ENCODE peak calls at places on chromosomes 6 and 20, in eight cellular contexts. One of them, this sample, is unnamed. For H3K4me1, the result is how much of the 10 kb centered on the place peaks cover.

GRCh38 chr20:39282619-39283092 is 320.5 kb downstream of the DHX35 start:
- DNase-seq in OCI-LY7: no peak
- DNase-seq in heart left ventricle: no peak
- DNase-seq in GM12878: no peak
- DNase-seq in right lobe of liver: no peak
- DNase-seq in lung: no peak
- DNase-seq in psoas muscle: no peak
- DNase-seq in lower lobe of right lung: no peak
- DNase-seq in this sample: no peak

GRCh38 chr6:142361765-142362540 is 60.1 kb downstream of the ADGRG6 start:
- DNase-seq in OCI-LY7: no peak
- DNase-seq in heart left ventricle: no peak
- DNase-seq in GM12878: no peak
- DNase-seq in right lobe of liver: no peak
- DNase-seq in lung: no peak
- DNase-seq in psoas muscle: no peak
- DNase-seq in lower lobe of right lung: no peak
- DNase-seq in this sample: no peak

GRCh38 chr6:41705996-41706835 is 29.2 kb downstream of the TFEB start:
- DNase-seq in OCI-LY7: peak
- DNase-seq in heart left ventricle: peak
- DNase-seq in GM12878: peak
- DNase-seq in right lobe of liver: peak
- DNase-seq in lung: peak
- DNase-seq in psoas muscle: peak
- DNase-seq in lower lobe of right lung: peak
- DNase-seq in this sample: peak

GRCh38 chr6:20400476-20401402 is 940 bp upstream of the E2F3 start:
- DNase-seq in OCI-LY7: peak
- DNase-seq in heart left ventricle: peak
- DNase-seq in GM12878: no peak
- DNase-seq in right lobe of liver: peak
- DNase-seq in lung: peak
- DNase-seq in psoas muscle: peak
- DNase-seq in lower lobe of right lung: peak
- DNase-seq in this sample: peak

GRCh38 chr6:122704086-122704485 is 75.4 kb upstream of the FABP7 start:
- DNase-seq in OCI-LY7: no peak
- DNase-seq in heart left ventricle: no peak
- DNase-seq in GM12878: no peak
- DNase-seq in right lobe of liver: no peak
- DNase-seq in lung: no peak
- DNase-seq in psoas muscle: no peak
- DNase-seq in lower lobe of right lung: no peak
- DNase-seq in this sample: no peak

GRCh38 chr6:137241481-137242011 is 22.4 kb upstream of the IFNGR1 start:
- DNase-seq in OCI-LY7: no peak
- DNase-seq in heart left ventricle: no peak
- DNase-seq in GM12878: no peak
- DNase-seq in right lobe of liver: no peak
- DNase-seq in lung: no peak
- DNase-seq in psoas muscle: no peak
- DNase-seq in lower lobe of right lung: no peak
- DNase-seq in this sample: no peak

GRCh38 chr20:50546729-50547314 is 36.6 kb downstream of the PTPN1 start:
- DNase-seq in OCI-LY7: peak
- DNase-seq in heart left ventricle: no peak
- DNase-seq in GM12878: no peak
- DNase-seq in right lobe of liver: no peak
- DNase-seq in lung: no peak
- DNase-seq in psoas muscle: no peak
- DNase-seq in lower lobe of right lung: no peak
- DNase-seq in this sample: peak

GRCh38 chr6:12483712-12484111 is 193.6 kb downstream of the EDN1 start:
- DNase-seq in OCI-LY7: peak
- DNase-seq in heart left ventricle: no peak
- DNase-seq in GM12878: peak
- DNase-seq in right lobe of liver: no peak
- DNase-seq in lung: no peak
- DNase-seq in psoas muscle: no peak
- DNase-seq in lower lobe of right lung: no peak
- DNase-seq in this sample: no peak

GRCh38 chr6:25111782-25112181 is 167.4 kb upstream of the CARMIL1 start:
- DNase-seq in OCI-LY7: no peak
- DNase-seq in heart left ventricle: no peak
- DNase-seq in GM12878: no peak
- DNase-seq in right lobe of liver: no peak
- DNase-seq in lung: no peak
- DNase-seq in psoas muscle: no peak
- DNase-seq in lower lobe of right lung: no peak
- DNase-seq in this sample: no peak

GRCh38 chr20:47464380-47465101 is 37.1 kb upstream of the NCOA3 start:
- DNase-seq in OCI-LY7: no peak
- DNase-seq in heart left ventricle: peak
- DNase-seq in GM12878: no peak
- DNase-seq in right lobe of liver: peak
- DNase-seq in lung: peak
- DNase-seq in psoas muscle: peak
- DNase-seq in lower lobe of right lung: no peak
- DNase-seq in this sample: no peak

GRCh38 chr6:96116674-96117073 is 100.9 kb downstream of the FUT9 start:
- DNase-seq in OCI-LY7: peak
- DNase-seq in heart left ventricle: no peak
- DNase-seq in GM12878: no peak
- DNase-seq in right lobe of liver: no peak
- DNase-seq in lung: no peak
- DNase-seq in psoas muscle: no peak
- DNase-seq in lower lobe of right lung: no peak
- DNase-seq in this sample: no peak

GRCh38 chr6:113564401-113565161 is 292.6 kb upstream of the MARCKS start:
- DNase-seq in OCI-LY7: no peak
- DNase-seq in heart left ventricle: peak
- DNase-seq in GM12878: no peak
- DNase-seq in right lobe of liver: peak
- DNase-seq in lung: peak
- DNase-seq in psoas muscle: peak
- DNase-seq in lower lobe of right lung: peak
- DNase-seq in this sample: peak

GRCh38 chr6:27894839-27895762 is 17.1 kb downstream of the OR2B2 start:
- DNase-seq in OCI-LY7: peak
- DNase-seq in heart left ventricle: no peak
- DNase-seq in GM12878: peak
- DNase-seq in right lobe of liver: no peak
- DNase-seq in lung: peak
- DNase-seq in psoas muscle: no peak
- DNase-seq in lower lobe of right lung: no peak
- DNase-seq in this sample: peak

GRCh38 chr20:46940616-46941015 is 46.0 kb downstream of the EYA2 start:
- DNase-seq in OCI-LY7: no peak
- DNase-seq in heart left ventricle: no peak
- DNase-seq in GM12878: no peak
- DNase-seq in right lobe of liver: no peak
- DNase-seq in lung: no peak
- DNase-seq in psoas muscle: no peak
- DNase-seq in lower lobe of right lung: no peak
- DNase-seq in this sample: no peak

DNA sequence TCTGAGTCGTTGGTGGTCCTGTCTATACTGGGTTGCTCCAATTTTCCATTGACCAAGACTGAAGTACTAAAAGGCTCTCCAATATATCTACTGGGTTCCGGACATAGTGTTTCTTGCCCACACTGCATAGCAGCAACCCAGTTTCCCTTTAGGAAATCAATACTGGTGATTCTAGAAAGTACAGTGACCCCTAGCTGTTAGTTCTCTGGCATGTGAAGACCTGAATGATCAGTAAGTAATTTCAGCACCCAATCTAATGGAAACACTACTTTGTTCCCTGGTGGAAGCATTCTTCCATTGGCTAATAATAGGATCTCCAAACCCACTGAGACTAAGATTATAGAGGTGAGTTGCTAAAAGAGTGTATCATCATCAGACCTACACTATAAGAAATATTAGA is 40.8 kb upstream of the STMND1 start:
- DNase-seq in OCI-LY7: no peak
- DNase-seq in heart left ventricle: no peak
- DNase-seq in GM12878: no peak
- DNase-seq in right lobe of liver: no peak
- DNase-seq in lung: no peak
- DNase-seq in psoas muscle: no peak
- DNase-seq in lower lobe of right lung: no peak
- DNase-seq in this sample: no peak
- TF ChIP-seq CTCF in OCI-LY7: no peak
- TF ChIP-seq CTCF in heart left ventricle: no peak
- TF ChIP-seq CTCF in GM12878: no peak
- TF ChIP-seq CTCF in right lobe of liver: peak
- TF ChIP-seq CTCF in lung: no peak
- TF ChIP-seq CTCF in psoas muscle: no peak
- TF ChIP-seq CTCF in lower lobe of right lung: no peak
- TF ChIP-seq CTCF in this sample: no peak

DNA sequence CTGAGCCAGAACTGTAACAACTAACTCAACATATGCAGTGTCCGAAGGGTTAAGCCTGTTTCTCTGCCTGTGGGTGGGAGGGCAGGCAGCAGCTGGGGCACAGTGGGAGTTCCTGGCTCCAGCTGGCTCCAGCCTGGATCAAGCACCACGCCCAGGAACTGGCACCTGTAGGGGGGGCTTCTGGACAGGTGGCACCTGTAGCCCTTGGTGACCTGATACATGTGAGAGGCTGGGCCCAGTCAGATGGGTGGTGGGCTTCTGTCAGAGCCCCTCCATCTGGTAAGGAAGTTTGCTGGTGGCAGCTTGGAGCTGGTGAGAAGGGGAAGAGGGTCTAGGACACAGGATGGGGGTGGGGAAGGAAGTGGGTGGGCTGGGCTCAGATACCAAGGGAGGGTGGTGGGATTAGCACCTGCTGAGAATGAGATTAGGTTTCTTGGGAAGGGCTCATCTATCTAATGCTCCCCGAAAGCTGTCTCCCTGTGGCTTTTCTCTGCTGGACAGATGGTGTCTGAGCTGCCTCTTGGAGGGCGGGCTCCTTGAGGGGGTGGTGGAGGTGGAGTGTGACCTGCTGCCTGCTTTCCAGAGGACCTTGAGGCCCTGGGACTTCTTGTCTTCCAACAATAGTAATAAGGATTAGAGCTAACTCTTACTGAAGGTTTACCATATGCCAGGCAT is 28.5 kb downstream of the BCL2L1 start:
- DNase-seq in OCI-LY7: no peak
- DNase-seq in heart left ventricle: no peak
- DNase-seq in GM12878: no peak
- DNase-seq in right lobe of liver: no peak
- DNase-seq in lung: no peak
- DNase-seq in psoas muscle: no peak
- DNase-seq in lower lobe of right lung: no peak
- DNase-seq in this sample: no peak
- H3K4me1 ChIP-seq in OCI-LY7: half or more
- H3K4me1 ChIP-seq in heart left ventricle: half or more
- H3K4me1 ChIP-seq in GM12878: under half
- H3K4me1 ChIP-seq in right lobe of liver: under half
- H3K4me1 ChIP-seq in lung: under half
- H3K4me1 ChIP-seq in psoas muscle: half or more
- H3K4me1 ChIP-seq in lower lobe of right lung: half or more
- H3K4me1 ChIP-seq in this sample: under half

DNA sequence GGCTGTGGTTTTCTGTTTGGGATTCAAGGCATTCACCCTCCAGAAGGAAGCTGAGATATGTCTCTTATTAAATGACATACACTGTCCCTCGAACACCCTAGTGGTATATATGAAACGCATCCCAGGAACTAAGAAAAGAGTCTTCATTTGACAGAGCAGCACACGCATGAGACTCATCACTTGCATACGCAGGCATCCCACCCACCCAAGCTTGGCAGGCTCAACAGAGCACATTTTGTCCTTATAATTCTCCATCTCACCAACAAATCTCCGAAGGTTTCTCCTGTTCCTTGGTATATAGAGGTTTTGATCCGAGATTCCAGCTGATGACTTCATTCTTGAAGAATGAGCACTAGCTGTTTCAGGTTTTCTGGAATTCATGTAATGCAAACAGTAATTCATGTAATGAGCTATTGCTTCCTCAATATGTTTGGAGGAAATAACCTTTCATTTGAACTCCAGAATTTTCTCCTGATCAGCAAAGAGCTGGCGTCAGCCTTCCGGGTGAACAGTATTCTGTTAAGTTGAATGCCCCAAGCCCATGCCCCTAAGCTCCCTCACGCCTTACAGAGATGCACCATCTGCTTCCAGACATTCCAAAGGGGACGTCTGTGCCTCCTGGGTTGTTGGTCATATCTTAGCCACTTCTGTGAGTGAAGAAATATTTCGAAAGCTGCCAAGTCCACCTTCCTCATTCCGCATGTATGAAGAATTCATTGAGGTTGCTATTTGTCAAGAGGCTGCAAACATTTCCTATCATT is 66.0 kb upstream of the CDH4 start:
- DNase-seq in OCI-LY7: no peak
- DNase-seq in heart left ventricle: no peak
- DNase-seq in GM12878: no peak
- DNase-seq in right lobe of liver: no peak
- DNase-seq in lung: no peak
- DNase-seq in psoas muscle: no peak
- DNase-seq in lower lobe of right lung: no peak
- DNase-seq in this sample: no peak
- H3K27ac ChIP-seq in OCI-LY7: no peak
- H3K27ac ChIP-seq in heart left ventricle: no peak
- H3K27ac ChIP-seq in GM12878: no peak
- H3K27ac ChIP-seq in right lobe of liver: no peak
- H3K27ac ChIP-seq in lung: no peak
- H3K27ac ChIP-seq in psoas muscle: no peak
- H3K27ac ChIP-seq in lower lobe of right lung: no peak
- H3K27ac ChIP-seq in this sample: no peak

DNA sequence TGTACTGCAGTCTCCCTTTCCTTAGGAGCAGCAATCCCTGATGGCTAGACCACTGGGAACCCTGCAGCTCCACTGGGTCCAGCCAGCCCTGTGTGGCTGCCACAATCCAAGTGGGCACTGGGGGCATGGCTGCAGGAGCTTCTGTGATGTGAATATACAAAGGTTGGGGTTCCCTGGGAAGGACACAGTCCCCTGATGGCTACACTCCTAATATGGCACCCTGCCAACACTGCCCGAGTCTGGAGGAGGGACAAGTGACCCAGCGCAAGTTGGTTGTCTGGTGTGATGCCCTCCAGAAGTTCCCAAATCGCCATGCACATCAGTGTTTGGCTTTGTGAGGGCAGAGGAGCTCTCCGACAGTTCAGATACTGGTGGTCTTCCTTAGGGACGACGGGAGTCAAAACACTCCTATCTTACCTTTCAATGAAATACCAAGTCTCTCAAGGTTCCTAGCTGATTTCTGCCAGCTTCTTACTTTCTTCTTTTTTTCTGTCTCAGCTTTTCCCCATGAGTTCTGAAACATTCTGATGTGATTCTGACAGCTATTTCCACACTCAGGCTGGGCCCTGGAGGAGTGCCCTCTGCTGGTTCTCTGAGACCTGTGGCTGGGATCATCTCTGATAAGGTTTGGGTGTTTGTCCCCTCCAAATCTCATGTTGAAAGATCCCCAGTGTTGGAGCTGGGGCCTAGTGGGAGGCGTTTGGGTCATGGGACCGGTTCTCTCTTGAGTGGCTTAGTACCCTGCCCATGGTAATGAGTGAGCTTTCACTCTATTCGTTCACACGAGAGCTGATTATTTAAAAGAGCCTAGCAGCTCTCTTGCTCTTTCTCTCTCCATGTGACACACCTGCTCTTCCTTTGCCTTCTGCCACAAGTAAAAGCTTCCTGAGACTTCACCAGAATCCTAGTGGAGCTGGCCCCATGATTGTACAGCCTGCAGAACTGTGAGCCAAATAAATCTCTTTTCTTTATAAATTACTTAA is 15.5 kb upstream of the ZFP57 start:
- DNase-seq in OCI-LY7: no peak
- DNase-seq in heart left ventricle: no peak
- DNase-seq in GM12878: no peak
- DNase-seq in right lobe of liver: no peak
- DNase-seq in lung: no peak
- DNase-seq in psoas muscle: no peak
- DNase-seq in lower lobe of right lung: no peak
- DNase-seq in this sample: no peak
- TF ChIP-seq CTCF in OCI-LY7: peak
- TF ChIP-seq CTCF in heart left ventricle: peak
- TF ChIP-seq CTCF in GM12878: peak
- TF ChIP-seq CTCF in right lobe of liver: peak
- TF ChIP-seq CTCF in lung: no peak
- TF ChIP-seq CTCF in psoas muscle: peak
- TF ChIP-seq CTCF in lower lobe of right lung: peak
- TF ChIP-seq CTCF in this sample: peak